ENCODE peak calls at places on chromosomes 13 and 19, in four cellular contexts. U is cardiac muscle cell, T is neuronal stem cell, K is HFFc6. Z is an unnamed sample.

GRCh38 chr19:48819366-48819816 is 8.6 kb upstream of the BCAT2 start:
- DNase-seq in U (peak), T (no peak), K (peak), Z (no peak)

GRCh38 chr13:27005556-27005955 is 166.1 kb downstream of the USP12 start:
- DNase-seq in U (peak), T (no peak), K (no peak), Z (no peak)

GRCh38 chr13:49374585-49375290 is 69.1 kb downstream of the CAB39L start:
- DNase-seq in U (peak), T (no peak), K (peak), Z (no peak)

GRCh38 chr13:112532837-112533745 is 54.9 kb downstream of the TUBGCP3 start:
- DNase-seq in U (peak), T (no peak), K (no peak), Z (no peak)

GRCh38 chr13:39599842-39600241 is 3.2 kb downstream of the LHFPL6 start:
- DNase-seq in U (peak), T (no peak), K (no peak), Z (no peak)

GRCh38 chr13:24272452-24273161 is 36.8 kb upstream of the C1QTNF9 start:
- DNase-seq in U (no peak), T (no peak), K (no peak), Z (no peak)

GRCh38 chr13:40469581-40470282 is 196.7 kb downstream of the FOXO1 start:
- DNase-seq in U (peak), T (no peak), K (no peak), Z (no peak)

GRCh38 chr19:17243854-17244617 is 1.7 kb downstream of the NR2F6 start:
- DNase-seq in U (peak), T (no peak), K (peak), Z (no peak)

GRCh38 chr13:99083976-99084375 is 106.1 kb upstream of the DOCK9 start:
- DNase-seq in U (no peak), T (no peak), K (no peak), Z (no peak)

GRCh38 chr19:40252395-40252794 is 25.9 kb upstream of the CCNP start:
- DNase-seq in U (no peak), T (no peak), K (no peak), Z (no peak)

GRCh38 chr13:23668557-23668956 is 98.3 kb downstream of the TNFRSF19 start:
- DNase-seq in U (no peak), T (no peak), K (no peak), Z (no peak)